ENCODE peak calls at places on chromosomes 3 and 15, in six cellular contexts. One of them, this sample, is unnamed.

GRCh38 chr3:128572644-128573105 is 77.9 kb downstream of the RPN1 start:
- DNase-seq in coronary artery: no peak
- DNase-seq in glutamatergic neuron: no peak
- DNase-seq in mesothelial cell of epicardium: no peak
- DNase-seq in progenitor cell of endocrine pancreas: no peak
- DNase-seq in epithelial cell of esophagus: peak
- DNase-seq in this sample: peak

GRCh38 chr3:157713101-157713500 is 209.9 kb upstream of the VEPH1 start:
- DNase-seq in progenitor cell of endocrine pancreas: no peak
- DNase-seq in glutamatergic neuron: no peak
- DNase-seq in coronary artery: no peak
- DNase-seq in epithelial cell of esophagus: no peak
- DNase-seq in mesothelial cell of epicardium: no peak
- DNase-seq in this sample: no peak

GRCh38 chr3:133717424-133717823 is 28.8 kb upstream of the TF start:
- DNase-seq in mesothelial cell of epicardium: no peak
- DNase-seq in glutamatergic neuron: no peak
- DNase-seq in coronary artery: no peak
- DNase-seq in progenitor cell of endocrine pancreas: no peak
- DNase-seq in epithelial cell of esophagus: no peak
- DNase-seq in this sample: no peak

GRCh38 chr3:122974764-122975162 is 52.8 kb downstream of the SEMA5B start:
- DNase-seq in coronary artery: no peak
- DNase-seq in progenitor cell of endocrine pancreas: no peak
- DNase-seq in epithelial cell of esophagus: peak
- DNase-seq in mesothelial cell of epicardium: no peak
- DNase-seq in glutamatergic neuron: no peak
- DNase-seq in this sample: no peak

GRCh38 chr3:100073555-100074307 is 40.6 kb downstream of the FILIP1L start:
- DNase-seq in mesothelial cell of epicardium: no peak
- DNase-seq in coronary artery: no peak
- DNase-seq in epithelial cell of esophagus: no peak
- DNase-seq in glutamatergic neuron: peak
- DNase-seq in progenitor cell of endocrine pancreas: no peak
- DNase-seq in this sample: no peak

GRCh38 chr15:61364871-61365270 is 135.8 kb upstream of the RORA start:
- DNase-seq in epithelial cell of esophagus: no peak
- DNase-seq in mesothelial cell of epicardium: no peak
- DNase-seq in progenitor cell of endocrine pancreas: peak
- DNase-seq in glutamatergic neuron: peak
- DNase-seq in coronary artery: no peak
- DNase-seq in this sample: no peak

GRCh38 chr3:178875157-178875556 is 196.5 kb downstream of the ZMAT3 start:
- DNase-seq in coronary artery: no peak
- DNase-seq in glutamatergic neuron: no peak
- DNase-seq in epithelial cell of esophagus: no peak
- DNase-seq in mesothelial cell of epicardium: no peak
- DNase-seq in progenitor cell of endocrine pancreas: no peak
- DNase-seq in this sample: no peak

GRCh38 chr3:13282986-13283876 is 136.9 kb downstream of the NUP210 start:
- DNase-seq in progenitor cell of endocrine pancreas: no peak
- DNase-seq in coronary artery: no peak
- DNase-seq in epithelial cell of esophagus: peak
- DNase-seq in mesothelial cell of epicardium: no peak
- DNase-seq in glutamatergic neuron: peak
- DNase-seq in this sample: peak

GRCh38 chr3:194773666-194774455 is 88.2 kb downstream of the FAM43A start:
- DNase-seq in coronary artery: peak
- DNase-seq in progenitor cell of endocrine pancreas: no peak
- DNase-seq in mesothelial cell of epicardium: no peak
- DNase-seq in epithelial cell of esophagus: no peak
- DNase-seq in glutamatergic neuron: no peak
- DNase-seq in this sample: no peak

GRCh38 chr3:16427309-16427965 is 86.1 kb downstream of the RFTN1 start:
- DNase-seq in mesothelial cell of epicardium: no peak
- DNase-seq in glutamatergic neuron: no peak
- DNase-seq in progenitor cell of endocrine pancreas: no peak
- DNase-seq in coronary artery: no peak
- DNase-seq in epithelial cell of esophagus: peak
- DNase-seq in this sample: no peak

GRCh38 chr3:108931025-108931424 is 22.7 kb downstream of the GUCA1C start:
- DNase-seq in epithelial cell of esophagus: no peak
- DNase-seq in glutamatergic neuron: no peak
- DNase-seq in coronary artery: no peak
- DNase-seq in mesothelial cell of epicardium: no peak
- DNase-seq in progenitor cell of endocrine pancreas: no peak
- DNase-seq in this sample: no peak

GRCh38 chr3:175392653-175393052 is 533.5 kb downstream of the NAALADL2 start:
- DNase-seq in mesothelial cell of epicardium: no peak
- DNase-seq in coronary artery: no peak
- DNase-seq in progenitor cell of endocrine pancreas: no peak
- DNase-seq in epithelial cell of esophagus: no peak
- DNase-seq in glutamatergic neuron: no peak
- DNase-seq in this sample: no peak

GRCh38 chr3:99859855-99860254 is 42.2 kb downstream of the CMSS1 start:
- DNase-seq in mesothelial cell of epicardium: no peak
- DNase-seq in glutamatergic neuron: no peak
- DNase-seq in progenitor cell of endocrine pancreas: no peak
- DNase-seq in epithelial cell of esophagus: peak
- DNase-seq in coronary artery: no peak
- DNase-seq in this sample: no peak

GRCh38 chr3:27638604-27639003 is 83.5 kb downstream of the EOMES start:
- DNase-seq in progenitor cell of endocrine pancreas: no peak
- DNase-seq in mesothelial cell of epicardium: no peak
- DNase-seq in epithelial cell of esophagus: no peak
- DNase-seq in coronary artery: no peak
- DNase-seq in glutamatergic neuron: no peak
- DNase-seq in this sample: no peak

GRCh38 chr3:27633224-27633545 is 88.9 kb downstream of the EOMES start:
- DNase-seq in mesothelial cell of epicardium: no peak
- DNase-seq in glutamatergic neuron: no peak
- DNase-seq in epithelial cell of esophagus: peak
- DNase-seq in coronary artery: no peak
- DNase-seq in progenitor cell of endocrine pancreas: no peak
- DNase-seq in this sample: no peak

GRCh38 chr3:27639271-27639670 is 82.9 kb downstream of the EOMES start:
- DNase-seq in mesothelial cell of epicardium: no peak
- DNase-seq in glutamatergic neuron: no peak
- DNase-seq in epithelial cell of esophagus: no peak
- DNase-seq in coronary artery: no peak
- DNase-seq in progenitor cell of endocrine pancreas: no peak
- DNase-seq in this sample: no peak

GRCh38 chr3:27641271-27641670 is 80.9 kb downstream of the EOMES start:
- DNase-seq in glutamatergic neuron: no peak
- DNase-seq in progenitor cell of endocrine pancreas: no peak
- DNase-seq in epithelial cell of esophagus: no peak
- DNase-seq in coronary artery: no peak
- DNase-seq in mesothelial cell of epicardium: no peak
- DNase-seq in this sample: no peak

DNA sequence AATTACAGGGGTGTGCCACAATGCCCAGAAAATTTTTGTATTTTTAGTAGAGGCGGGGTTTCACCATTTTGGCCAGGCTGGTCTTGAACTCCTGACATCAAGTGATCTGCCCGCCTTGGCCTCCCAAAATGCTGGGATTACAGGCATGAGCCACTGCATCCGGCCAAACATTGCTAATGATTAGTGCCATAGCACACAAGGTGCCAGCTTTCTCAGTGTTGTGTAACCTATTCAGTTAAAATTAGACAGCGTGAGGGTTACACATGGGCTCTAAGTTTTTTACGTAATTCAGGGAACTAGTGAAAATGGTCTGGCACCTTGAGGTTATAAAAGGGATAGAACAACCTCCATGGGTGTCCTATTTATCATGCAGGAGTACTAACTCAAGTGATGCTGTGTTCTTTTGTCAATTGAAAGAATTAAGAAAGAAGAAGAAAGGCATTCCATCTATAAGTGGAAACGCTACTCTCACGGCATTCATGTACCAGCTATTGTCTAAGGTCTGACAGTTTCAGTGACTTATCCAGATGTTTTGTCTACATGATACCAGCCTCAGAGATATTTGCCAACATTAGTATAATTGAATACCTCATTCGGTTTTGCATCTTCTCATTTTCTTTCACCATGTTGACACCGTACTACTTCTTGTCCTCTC is 84.7 kb downstream of the EOMES start:
- DNase-seq in glutamatergic neuron: no peak
- DNase-seq in epithelial cell of esophagus: no peak
- DNase-seq in coronary artery: no peak
- DNase-seq in mesothelial cell of epicardium: no peak
- DNase-seq in progenitor cell of endocrine pancreas: no peak
- DNase-seq in this sample: no peak
- TF ChIP-seq CTCF in glutamatergic neuron: no peak
- TF ChIP-seq CTCF in epithelial cell of esophagus: no peak
- TF ChIP-seq CTCF in coronary artery: no peak
- TF ChIP-seq CTCF in mesothelial cell of epicardium: no peak
- TF ChIP-seq CTCF in progenitor cell of endocrine pancreas: no peak
- TF ChIP-seq CTCF in this sample: no peak

GRCh38 chr15:99721896-99722295 is 11.3 kb downstream of the LYSMD4 start:
- DNase-seq in coronary artery: no peak
- DNase-seq in epithelial cell of esophagus: no peak
- DNase-seq in mesothelial cell of epicardium: no peak
- DNase-seq in progenitor cell of endocrine pancreas: no peak
- DNase-seq in glutamatergic neuron: no peak
- DNase-seq in this sample: no peak

GRCh38 chr15:99722406-99722805 is 10.8 kb downstream of the LYSMD4 start:
- DNase-seq in mesothelial cell of epicardium: no peak
- DNase-seq in epithelial cell of esophagus: no peak
- DNase-seq in glutamatergic neuron: no peak
- DNase-seq in coronary artery: no peak
- DNase-seq in progenitor cell of endocrine pancreas: no peak
- DNase-seq in this sample: no peak

GRCh38 chr15:99719096-99719541 is 14.1 kb downstream of the LYSMD4 start:
- DNase-seq in coronary artery: no peak
- DNase-seq in mesothelial cell of epicardium: no peak
- DNase-seq in progenitor cell of endocrine pancreas: no peak
- DNase-seq in glutamatergic neuron: no peak
- DNase-seq in epithelial cell of esophagus: no peak
- DNase-seq in this sample: peak

GRCh38 chr15:99720533-99720932 is 12.7 kb downstream of the LYSMD4 start:
- DNase-seq in progenitor cell of endocrine pancreas: no peak
- DNase-seq in glutamatergic neuron: no peak
- DNase-seq in epithelial cell of esophagus: no peak
- DNase-seq in mesothelial cell of epicardium: no peak
- DNase-seq in coronary artery: no peak
- DNase-seq in this sample: no peak

GRCh38 chr15:99721104-99721778 is 12.0 kb downstream of the LYSMD4 start:
- DNase-seq in glutamatergic neuron: no peak
- DNase-seq in mesothelial cell of epicardium: no peak
- DNase-seq in epithelial cell of esophagus: no peak
- DNase-seq in progenitor cell of endocrine pancreas: no peak
- DNase-seq in coronary artery: no peak
- DNase-seq in this sample: no peak
- TF ChIP-seq CTCF in glutamatergic neuron: no peak
- TF ChIP-seq CTCF in mesothelial cell of epicardium: no peak
- TF ChIP-seq CTCF in epithelial cell of esophagus: no peak
- TF ChIP-seq CTCF in progenitor cell of endocrine pancreas: no peak
- TF ChIP-seq CTCF in coronary artery: no peak
- TF ChIP-seq CTCF in this sample: no peak

GRCh38 chr3:47443611-47443995 is 32.1 kb downstream of the SCAP start:
- DNase-seq in epithelial cell of esophagus: peak
- DNase-seq in glutamatergic neuron: no peak
- DNase-seq in mesothelial cell of epicardium: no peak
- DNase-seq in progenitor cell of endocrine pancreas: no peak
- DNase-seq in coronary artery: no peak
- DNase-seq in this sample: no peak

GRCh38 chr3:47441796-47442551 is 33.8 kb downstream of the SCAP start:
- DNase-seq in epithelial cell of esophagus: no peak
- DNase-seq in mesothelial cell of epicardium: no peak
- DNase-seq in coronary artery: no peak
- DNase-seq in progenitor cell of endocrine pancreas: no peak
- DNase-seq in glutamatergic neuron: no peak
- DNase-seq in this sample: no peak

GRCh38 chr3:47436180-47436579 is 39.6 kb downstream of the SCAP start:
- DNase-seq in epithelial cell of esophagus: no peak
- DNase-seq in mesothelial cell of epicardium: no peak
- DNase-seq in coronary artery: no peak
- DNase-seq in progenitor cell of endocrine pancreas: no peak
- DNase-seq in glutamatergic neuron: no peak
- DNase-seq in this sample: no peak

GRCh38 chr3:47444103-47444502 is 31.6 kb downstream of the SCAP start:
- DNase-seq in progenitor cell of endocrine pancreas: no peak
- DNase-seq in mesothelial cell of epicardium: no peak
- DNase-seq in glutamatergic neuron: no peak
- DNase-seq in epithelial cell of esophagus: peak
- DNase-seq in coronary artery: no peak
- DNase-seq in this sample: no peak

GRCh38 chr3:47440131-47440530 is 35.6 kb downstream of the SCAP start:
- DNase-seq in mesothelial cell of epicardium: no peak
- DNase-seq in progenitor cell of endocrine pancreas: no peak
- DNase-seq in glutamatergic neuron: no peak
- DNase-seq in coronary artery: no peak
- DNase-seq in epithelial cell of esophagus: peak
- DNase-seq in this sample: no peak
- TF ChIP-seq CTCF in mesothelial cell of epicardium: no peak
- TF ChIP-seq CTCF in progenitor cell of endocrine pancreas: peak
- TF ChIP-seq CTCF in glutamatergic neuron: no peak
- TF ChIP-seq CTCF in coronary artery: no peak
- TF ChIP-seq CTCF in epithelial cell of esophagus: peak
- TF ChIP-seq CTCF in this sample: peak

GRCh38 chr3:172125053-172125452 is 85.7 kb downstream of the FNDC3B start:
- DNase-seq in mesothelial cell of epicardium: no peak
- DNase-seq in epithelial cell of esophagus: no peak
- DNase-seq in progenitor cell of endocrine pancreas: no peak
- DNase-seq in glutamatergic neuron: no peak
- DNase-seq in coronary artery: no peak
- DNase-seq in this sample: no peak
- TF ChIP-seq CTCF in mesothelial cell of epicardium: no peak
- TF ChIP-seq CTCF in epithelial cell of esophagus: peak
- TF ChIP-seq CTCF in progenitor cell of endocrine pancreas: no peak
- TF ChIP-seq CTCF in glutamatergic neuron: no peak
- TF ChIP-seq CTCF in coronary artery: no peak
- TF ChIP-seq CTCF in this sample: no peak